ENCODE peak calls at places on chromosome 17, in eight cellular contexts. K is heart left ventricle, O is endothelial cell of umbilical vein, S is stomach, R is testis, E is IMR-90, F is adrenal gland, I is breast epithelium. P is an unnamed sample.

GRCh38 chr17:48012151-48012520 is 25.5 kb downstream of the COPZ2 start:
- DNase-seq in K (no peak), O (peak; percentile 14), S (peak; percentile 62), R (peak; percentile 58), E (no peak), F (no peak), I (no peak), P (peak; percentile 54)

GRCh38 chr17:39979021-39979660 is 1.5 kb upstream of the PSMD3 start:
- DNase-seq in K (no peak), O (no peak), S (no peak), R (no peak), E (peak; percentile 96), F (no peak), I (no peak), P (no peak)

GRCh38 chr17:49734666-49735490 is 27.1 kb upstream of the SLC35B1 start:
- DNase-seq in K (no peak), O (no peak), S (no peak), R (no peak), E (no peak), F (no peak), I (no peak), P (no peak)

GRCh38 chr17:69567130-69567529 is 152.6 kb downstream of the MAP2K6 start:
- DNase-seq in K (no peak), O (no peak), S (no peak), R (no peak), E (peak; percentile 31), F (no peak), I (no peak), P (no peak)

GRCh38 chr17:64406321-64407200 is 15.9 kb upstream of the PECAM1 start:
- DNase-seq in K (no peak), O (peak; percentile 69), S (no peak), R (no peak), E (no peak), F (peak; percentile 44), I (no peak), P (no peak)

GRCh38 chr17:1787301-1787902 is 25.5 kb downstream of the SERPINF1 start:
- DNase-seq in K (peak; percentile 79), O (peak; percentile 88), S (peak; percentile 43), R (peak; percentile 71), E (peak; percentile 96), F (peak; percentile 96), I (no peak), P (peak; percentile 55)

GRCh38 chr17:7236808-7237207 is 2.4 kb downstream of the PHF23 start:
- DNase-seq in K (peak; percentile 24), O (no peak), S (no peak), R (no peak), E (no peak), F (no peak), I (no peak), P (no peak)

GRCh38 chr17:39663688-39664580 is 1.2 kb upstream of the TCAP start:
- DNase-seq in K (peak; percentile 71), O (no peak), S (peak; percentile 66), R (no peak), E (no peak), F (no peak), I (no peak), P (no peak)

GRCh38 chr17:36095992-36096391 is 6.0 kb upstream of the CCL3 start:
- DNase-seq in K (no peak), O (no peak), S (no peak), R (no peak), E (no peak), F (no peak), I (no peak), P (no peak)

GRCh38 chr17:68518063-68518815 is 6.0 kb downstream of the PRKAR1A start:
- DNase-seq in K (no peak), O (no peak), S (no peak), R (no peak), E (no peak), F (no peak), I (no peak), P (no peak)

GRCh38 chr17:37092701-37093100 is 143.9 kb downstream of the AATF start:
- DNase-seq in K (no peak), O (no peak), S (no peak), R (no peak), E (no peak), F (no peak), I (no peak), P (no peak)

GRCh38 chr17:37742114-37742761 is 2.6 kb downstream of the HNF1B start:
- DNase-seq in K (no peak), O (peak; percentile 31), S (peak; percentile 37), R (peak; percentile 19), E (peak; percentile 20), F (no peak), I (no peak), P (peak; percentile 55)

GRCh38 chr17:76738468-76738850 is 540 bp downstream of the MFSD11 start:
- DNase-seq in K (no peak), O (peak; percentile 53), S (no peak), R (no peak), E (no peak), F (no peak), I (no peak), P (no peak)

GRCh38 chr17:59814685-59815084 is 78.1 kb downstream of the TUBD1 start:
- DNase-seq in K (no peak), O (no peak), S (no peak), R (no peak), E (no peak), F (no peak), I (no peak), P (no peak)

GRCh38 chr17:32099686-32100085 is 42.6 kb upstream of the RHOT1 start:
- DNase-seq in K (no peak), O (peak; percentile 66), S (no peak), R (no peak), E (no peak), F (no peak), I (no peak), P (no peak)

GRCh38 chr17:66625321-66625767 is 209.6 kb upstream of the CACNG5 start:
- DNase-seq in K (no peak), O (peak; percentile 55), S (no peak), R (no peak), E (peak; percentile 49), F (no peak), I (no peak), P (no peak)

GRCh38 chr17:61616783-61617182 is 25.8 kb upstream of the NACA2 start:
- DNase-seq in K (no peak), O (no peak), S (no peak), R (no peak), E (no peak), F (no peak), I (no peak), P (no peak)

GRCh38 chr17:72719582-72720493 is 372.6 kb downstream of the SLC39A11 start:
- DNase-seq in K (no peak), O (no peak), S (no peak), R (no peak), E (peak; percentile 67), F (no peak), I (no peak), P (no peak)

GRCh38 chr17:72332367-72332766 is 211.5 kb downstream of the SOX9 start:
- DNase-seq in K (no peak), O (no peak), S (no peak), R (no peak), E (peak; percentile 27), F (no peak), I (no peak), P (no peak)

GRCh38 chr17:74466111-74466784 is at the start of gene CD300A:
- DNase-seq in K (peak; percentile 60), O (no peak), S (peak; percentile 54), R (peak; percentile 48), E (no peak), F (peak; percentile 48), I (no peak), P (no peak)

GRCh38 chr17:80030730-80031410 is 4.8 kb downstream of the TBC1D16 start:
- DNase-seq in K (no peak), O (no peak), S (peak; percentile 92), R (no peak), E (no peak), F (no peak), I (peak; percentile 92), P (peak; percentile 97)
- H3K27ac ChIP-seq in K (no peak overlapping the region), O (no peak overlapping the region), S (peak overlapping the region; percentile 75), R (no peak overlapping the region), E (no peak overlapping the region), F (peak overlapping the region; percentile 77), I (peak overlapping the region; percentile 84), P (peak overlapping the region; percentile 93)

DNA sequence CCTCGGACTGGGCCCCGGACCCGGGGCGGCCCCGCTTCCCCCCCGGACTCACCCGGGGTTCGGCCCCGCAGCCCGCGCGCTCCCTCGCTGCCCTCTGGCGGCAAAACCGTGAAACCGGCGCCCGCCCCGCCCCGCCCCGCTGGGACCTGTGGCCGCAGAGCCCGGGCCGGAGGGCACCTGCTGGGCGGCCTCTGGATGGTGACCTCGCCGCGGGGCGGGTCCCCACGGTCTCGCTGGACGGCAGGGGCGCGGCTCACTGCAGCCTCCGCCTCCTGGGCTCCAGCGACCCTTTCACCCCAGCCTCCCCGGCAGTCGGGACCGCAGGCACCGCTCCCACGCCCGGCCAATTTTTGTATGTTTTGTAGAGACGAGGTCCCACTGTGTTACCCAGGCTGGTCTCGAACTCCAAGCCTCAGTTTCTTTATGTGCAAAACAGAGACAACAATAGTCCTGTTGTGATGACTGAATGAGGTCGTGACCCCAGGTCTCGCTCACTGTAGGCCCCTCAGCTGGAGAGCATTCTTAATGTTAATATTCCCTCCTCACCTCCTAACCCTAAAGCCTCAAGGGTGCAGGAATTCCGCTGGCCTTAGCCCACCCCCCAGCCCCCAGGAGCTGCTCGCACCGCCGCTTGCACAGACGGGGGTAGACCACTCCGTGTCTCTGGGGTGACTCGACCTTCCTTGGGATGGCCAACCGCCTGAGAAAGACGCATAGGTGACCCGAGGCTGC is 33.7 kb upstream of the RPH3AL start:
- DNase-seq in K (peak; percentile 83), O (peak; percentile 34), S (peak; percentile 87), R (peak; percentile 67), E (no peak), F (peak; percentile 74), I (peak; percentile 71), P (peak; percentile 82)
- H3K4me3 ChIP-seq in K (peak overlapping the region; percentile 60), O (no peak overlapping the region), S (peak overlapping the region; percentile 70), R (peak overlapping the region; percentile 48), E (peak overlapping the region; percentile 51), F (peak overlapping the region; percentile 91), I (peak overlapping the region; percentile 49), P (no peak overlapping the region)

DNA sequence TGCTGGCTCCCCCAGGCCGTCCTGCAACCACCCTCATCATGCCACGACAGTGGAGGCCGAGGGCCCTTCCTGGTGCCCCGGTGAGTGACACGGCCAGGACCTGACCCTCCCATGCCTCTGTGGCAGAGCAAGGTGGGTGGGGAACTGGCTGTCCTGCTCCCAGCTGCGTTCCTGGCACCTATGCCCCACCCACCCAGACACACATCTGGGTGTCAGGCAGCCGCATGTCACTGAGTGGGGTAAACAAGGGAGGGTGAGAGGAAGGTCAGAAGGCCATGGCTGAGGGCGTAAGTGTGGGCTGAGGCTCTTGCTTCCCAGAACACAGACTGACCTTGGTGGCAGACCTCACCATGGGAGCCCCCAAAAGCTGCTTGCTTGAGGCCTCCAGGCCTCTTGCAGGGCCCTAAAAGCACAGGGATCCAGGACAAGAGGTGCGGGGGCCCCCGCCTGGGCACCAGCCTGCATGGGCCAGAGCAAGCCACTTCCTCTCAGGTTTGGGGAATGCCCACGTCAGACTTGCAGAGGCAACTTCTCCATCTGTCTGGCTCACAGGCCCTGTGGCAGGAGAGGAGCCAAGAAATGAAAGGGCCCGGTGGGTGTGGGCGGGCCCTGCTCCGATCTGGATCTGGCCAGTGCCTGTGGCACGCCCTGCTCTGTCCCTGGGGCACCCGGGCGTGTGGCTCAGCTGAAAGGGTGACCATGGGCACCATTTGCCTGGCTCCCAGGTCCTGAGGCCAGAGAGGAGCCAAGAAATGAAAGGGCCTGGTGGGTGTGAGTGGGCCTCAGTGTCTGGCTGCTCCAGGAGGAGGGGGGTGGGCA is 3.9 kb upstream of the CCDC57 start:
- DNase-seq in K (peak; percentile 82), O (peak; percentile 43), S (peak; percentile 89), R (peak; percentile 69), E (peak; percentile 81), F (peak; percentile 86), I (no peak), P (peak; percentile 80)
- TF ChIP-seq POLR2A in K (no peak), O (no peak), S (no peak), R (no peak), E (no peak), F (peak; percentile 26), I (no peak), P (peak; percentile 11)

GRCh38 chr17:44543905-44544523 is 13.3 kb upstream of the FZD2 start:
- DNase-seq in K (no peak), O (no peak), S (no peak), R (no peak), E (no peak), F (no peak), I (no peak), P (no peak)
- H3K27ac ChIP-seq in K (no peak overlapping the region), O (no peak overlapping the region), S (no peak overlapping the region), R (no peak overlapping the region), E (peak overlapping the region; percentile 99), F (peak overlapping the region; percentile 23), I (no peak overlapping the region), P (no peak overlapping the region)

P was measured in body of pancreas.